ENCODE peak calls at places on chromosomes 12 and 14, in four cellular contexts. L is foreskin fibroblast, A is lower leg skin, R is HepG2. N is an unnamed sample.

GRCh38 chr12:30296486-30296885 is 399.2 kb downstream of the IPO8 start:
- DNase-seq in L (no peak), A (no peak), R (no peak), N (no peak)

GRCh38 chr12:188910-189621 is 24.9 kb downstream of the SLC6A12 start:
- DNase-seq in L (peak; percentile 43), A (no peak), R (no peak), N (peak; percentile 41)

GRCh38 chr12:132181570-132182200 is 37.4 kb downstream of the NOC4L start:
- DNase-seq in L (no peak), A (no peak), R (no peak), N (no peak)

GRCh38 chr12:132248439-132249157 is 80.8 kb downstream of the GALNT9 start:
- DNase-seq in L (peak; percentile 47), A (no peak), R (no peak), N (no peak)

GRCh38 chr12:56257491-56258067 is 605 bp downstream of the ANKRD52 start:
- DNase-seq in L (no peak), A (no peak), R (peak; percentile 36), N (no peak)

GRCh38 chr12:83818888-83819287 is 1093.7 kb downstream of the SLC6A15 start:
- DNase-seq in L (peak; percentile 22), A (peak; percentile 38), R (no peak), N (no peak)

GRCh38 chr12:89192419-89192818 is 159.9 kb downstream of the DUSP6 start:
- DNase-seq in L (peak; percentile 35), A (no peak), R (peak; percentile 10), N (no peak)

GRCh38 chr12:130195369-130195768 is 33.1 kb downstream of the FZD10 start:
- DNase-seq in L (no peak), A (no peak), R (no peak), N (no peak)

GRCh38 chr14:95348395-95349080 is 28.8 kb upstream of the CLMN start:
- DNase-seq in L (no peak), A (no peak), R (no peak), N (no peak)

GRCh38 chr12:89880695-89881350 is 172.2 kb upstream of the ATP2B1 start:
- DNase-seq in L (no peak), A (no peak), R (no peak), N (peak; percentile 31)

GRCh38 chr14:76486251-76486743 is 110.4 kb downstream of the ESRRB start:
- DNase-seq in L (no peak), A (no peak), R (no peak), N (no peak)

GRCh38 chr14:30991408-30991807 is 34.0 kb upstream of the AP4S1 start:
- DNase-seq in L (no peak), A (no peak), R (no peak), N (no peak)

GRCh38 chr12:76255281-76255680 is 92.9 kb downstream of the BBS10 start:
- DNase-seq in L (no peak), A (no peak), R (no peak), N (no peak)

DNA sequence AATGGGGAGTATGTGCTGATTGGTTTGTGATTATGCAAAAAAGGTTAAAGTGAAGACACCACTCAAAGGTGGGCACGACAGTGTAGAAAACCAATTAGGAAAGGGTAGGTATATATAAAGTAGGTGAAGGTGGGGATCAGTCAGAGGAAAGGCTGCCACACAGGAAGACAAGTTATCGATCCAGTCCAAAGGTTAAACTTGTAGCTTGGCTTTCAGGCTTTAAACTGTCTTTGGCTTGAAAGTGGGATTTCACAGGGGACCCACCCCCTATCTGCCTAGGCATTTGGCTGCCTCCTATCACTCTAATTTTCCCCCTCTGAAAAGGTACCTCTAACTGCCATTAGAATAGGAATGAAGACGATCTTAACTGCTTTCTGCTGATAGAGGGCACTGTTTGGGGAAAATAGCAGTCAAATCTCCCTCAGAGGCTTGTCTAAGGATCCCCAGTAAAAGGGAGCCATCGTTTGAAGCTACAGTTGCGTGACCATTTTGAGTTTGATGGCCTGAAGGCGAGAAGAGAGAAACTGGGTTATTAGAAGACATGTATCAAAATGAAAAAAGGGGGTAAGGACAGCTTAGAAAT is 250.2 kb downstream of the GPHN start:
- DNase-seq in L (no peak), A (no peak), R (peak; percentile 50), N (no peak)
- TF ChIP-seq CTCF in L (no peak), A (no peak), R (no peak), N (no peak)

DNA sequence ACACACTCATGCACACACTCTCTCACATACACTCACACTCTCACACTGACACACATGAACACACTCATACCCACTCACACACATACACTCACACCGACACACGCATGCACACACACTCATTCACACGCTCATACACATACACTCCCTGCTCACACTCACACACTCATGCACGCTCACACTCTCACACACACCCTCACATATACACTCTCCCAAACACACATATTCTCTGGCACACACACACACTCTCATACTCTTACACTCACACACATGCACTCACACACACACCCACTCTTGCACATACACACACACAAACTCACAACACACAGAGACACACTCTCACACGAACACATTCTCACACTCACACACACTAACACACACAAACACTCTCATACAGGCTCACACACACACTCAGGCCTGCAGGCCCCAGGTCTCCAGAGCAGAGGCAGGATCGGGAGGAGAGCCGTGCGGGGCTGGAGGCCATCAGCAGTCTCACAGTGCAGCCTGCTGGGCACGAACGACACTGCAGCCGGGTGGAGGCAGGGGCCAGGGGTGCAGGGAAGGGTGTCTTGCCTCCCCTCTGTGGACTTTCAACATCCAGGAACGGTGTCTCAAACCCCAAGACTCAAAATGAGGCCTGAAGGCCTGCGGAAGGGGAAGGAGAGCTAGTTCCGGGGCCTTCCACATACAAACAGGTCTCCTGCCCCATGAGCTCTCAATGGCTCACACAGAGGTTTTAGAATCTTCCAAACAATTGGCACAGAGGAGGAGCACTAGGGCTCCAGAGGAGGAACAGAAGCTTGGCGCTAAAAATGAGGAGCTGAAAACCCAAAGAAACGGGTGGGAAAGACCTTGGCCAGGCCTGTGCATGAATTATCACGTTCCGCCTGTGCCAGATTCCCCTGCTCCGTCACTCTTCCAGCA is 148.6 kb downstream of the ANO2 start:
- DNase-seq in L (no peak), A (no peak), R (peak; percentile 5), N (no peak)
- TF ChIP-seq CTCF in L (peak; percentile 49), A (no peak), R (peak; percentile 88), N (no peak)

GRCh38 chr14:21486640-21487087 is 9.7 kb downstream of the TOX4 start:
- DNase-seq in L (no peak), A (no peak), R (no peak), N (no peak)
- TF ChIP-seq CTCF in L (no peak), A (no peak), R (no peak), N (no peak)

GRCh38 chr12:88058719-88059077 is 29.5 kb upstream of the C12orf50 start:
- DNase-seq in L (no peak), A (no peak), R (no peak), N (no peak)

GRCh38 chr12:88056571-88056970 is 27.4 kb upstream of the C12orf50 start:
- DNase-seq in L (no peak), A (no peak), R (no peak), N (no peak)

GRCh38 chr12:88062464-88062863 is 33.3 kb upstream of the C12orf50 start:
- DNase-seq in L (no peak), A (no peak), R (no peak), N (no peak)

GRCh38 chr12:88063375-88063774 is 34.2 kb upstream of the C12orf50 start:
- DNase-seq in L (no peak), A (no peak), R (no peak), N (no peak)

GRCh38 chr12:88057994-88058718 is 29.0 kb upstream of the C12orf50 start:
- DNase-seq in L (peak; percentile 25), A (no peak), R (no peak), N (no peak)
- TF ChIP-seq CTCF in L (no peak), A (no peak), R (no peak), N (no peak)

GRCh38 chr12:24363177-24363754 is 413.8 kb upstream of the SOX5 start:
- DNase-seq in L (no peak), A (no peak), R (no peak), N (no peak)

GRCh38 chr12:24361860-24362581 is 412.6 kb upstream of the SOX5 start:
- DNase-seq in L (no peak), A (no peak), R (no peak), N (no peak)

GRCh38 chr12:24366514-24366913 is 417.0 kb upstream of the SOX5 start:
- DNase-seq in L (no peak), A (no peak), R (no peak), N (no peak)

GRCh38 chr12:24360907-24361306 is 411.4 kb upstream of the SOX5 start:
- DNase-seq in L (no peak), A (no peak), R (peak; percentile 58), N (no peak)

GRCh38 chr12:24364921-24365320 is 415.5 kb upstream of the SOX5 start:
- DNase-seq in L (no peak), A (no peak), R (no peak), N (no peak)
- TF ChIP-seq CTCF in L (no peak), A (no peak), R (no peak), N (no peak)

DNA sequence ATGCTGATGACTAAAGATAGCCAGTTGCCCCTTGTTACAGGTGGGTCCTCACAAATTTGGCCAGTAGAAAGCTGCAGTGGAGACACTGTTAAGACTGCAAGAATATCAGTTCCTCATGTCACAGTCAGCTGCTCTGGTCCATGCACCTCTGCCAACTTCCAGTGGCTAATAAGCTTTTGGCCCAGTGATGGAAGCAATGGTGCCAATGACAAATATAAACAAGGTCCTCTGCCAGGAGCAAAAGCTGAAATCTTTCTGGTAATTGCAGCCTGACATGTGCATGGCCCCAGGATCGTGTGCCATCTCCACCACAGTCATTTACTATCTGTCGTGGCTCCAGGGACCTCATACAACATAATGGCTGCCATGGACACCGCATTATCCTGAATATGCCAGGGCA is 85.4 kb upstream of the TMEM260 start:
- DNase-seq in L (no peak), A (no peak), R (no peak), N (no peak)
- TF ChIP-seq CTCF in L (no peak), A (no peak), R (no peak), N (no peak)

GRCh38 chr12:52319097-52319496 is 2.1 kb downstream of the KRT83 start:
- DNase-seq in L (no peak), A (no peak), R (no peak), N (no peak)
- TF ChIP-seq CTCF in L (no peak), A (no peak), R (no peak), N (no peak)

N was measured in natural killer cell.